ENCODE peak calls at places on chromosomes 3 and 15, in eight cellular contexts. M is astrocyte of the spinal cord, Q is AG10803, E is GM13977, K is body of pancreas, Z is cardiac fibroblast, T is stomach, G is sigmoid colon. C is an unnamed sample.

GRCh38 chr3:135756016-135756695 is 209.4 kb upstream of the PPP2R3A start:
- DNase-seq in E (no peak), M (no peak), T (no peak), Z (no peak), K (no peak), Q (no peak), G (no peak), C (no peak)

GRCh38 chr15:34001536-34001935 is 33.2 kb downstream of the CHRM5 start:
- DNase-seq in G (no peak), T (no peak), Z (no peak), M (peak), K (no peak), E (no peak), Q (no peak), C (no peak)

GRCh38 chr15:98805434-98806274 is 157.3 kb downstream of the IGF1R start:
- DNase-seq in M (no peak), Q (no peak), Z (no peak), G (no peak), K (no peak), E (no peak), T (no peak), C (no peak)

GRCh38 chr3:123576119-123576518 is 8.7 kb downstream of the HACD2 start:
- DNase-seq in G (no peak), T (no peak), E (peak), K (no peak), Q (peak), M (peak), Z (peak), C (no peak)

GRCh38 chr3:191246628-191247027 is 47.6 kb downstream of the OSTN start:
- DNase-seq in Z (peak), M (peak), T (no peak), G (no peak), E (no peak), Q (peak), K (no peak), C (no peak)

GRCh38 chr3:148861277-148861869 is 3.7 kb upstream of the CPA3 start:
- DNase-seq in T (no peak), Z (peak), E (peak), Q (peak), M (peak), K (no peak), G (no peak), C (no peak)

GRCh38 chr3:56802411-56802745 is 629 bp upstream of the ARHGEF3 start:
- DNase-seq in Z (no peak), Q (no peak), G (no peak), T (no peak), E (no peak), M (no peak), K (no peak), C (no peak)

GRCh38 chr15:34795267-34796081 is at the start of gene ACTC1:
- DNase-seq in M (peak), E (no peak), Q (peak), Z (peak), K (peak), G (peak), T (peak), C (peak)

GRCh38 chr15:74541494-74542191 is 623 bp downstream of the ARID3B start:
- DNase-seq in K (peak), E (peak), T (peak), Z (peak), M (peak), G (peak), Q (peak), C (peak)

GRCh38 chr3:129252748-129253147 is 3.3 kb downstream of the COPG1 start:
- DNase-seq in Z (no peak), M (no peak), Q (no peak), T (no peak), E (no peak), K (no peak), G (no peak), C (no peak)

GRCh38 chr15:91871138-91871537 is 17.6 kb downstream of the SLCO3A1 start:
- DNase-seq in G (no peak), T (no peak), K (no peak), Z (no peak), E (no peak), Q (no peak), M (no peak), C (no peak)

GRCh38 chr3:146903927-146904326 is 298.8 kb upstream of the PLSCR5 start:
- DNase-seq in Z (no peak), G (peak), K (no peak), T (no peak), E (no peak), Q (peak), M (peak), C (no peak)

GRCh38 chr3:51779137-51779536 is at the start of gene IQCF6:
- DNase-seq in E (no peak), Z (no peak), T (no peak), K (no peak), G (no peak), M (no peak), Q (no peak), C (no peak)

GRCh38 chr15:53833134-53833624 is 73.7 kb upstream of the WDR72 start:
- DNase-seq in K (peak), Q (no peak), M (peak), G (peak), E (no peak), T (peak), Z (no peak), C (no peak)

GRCh38 chr15:70063992-70064379 is 33.7 kb downstream of the TLE3 start:
- DNase-seq in M (no peak), Q (no peak), K (no peak), T (no peak), E (no peak), G (no peak), Z (no peak), C (no peak)

GRCh38 chr3:127820221-127820870 is 2.0 kb downstream of the MGLL start:
- DNase-seq in K (no peak), G (no peak), Q (peak), Z (peak), M (peak), E (peak), T (no peak), C (no peak)

GRCh38 chr15:45242289-45242688 is 9.7 kb upstream of the SLC28A2 start:
- DNase-seq in Z (peak), Q (no peak), M (peak), T (no peak), G (no peak), E (no peak), K (no peak), C (peak)

GRCh38 chr3:136818851-136819783 is at the start of gene SLC35G2:
- DNase-seq in T (peak), Z (peak), Q (peak), E (no peak), M (peak), G (peak), K (peak), C (peak)

GRCh38 chr3:177337548-177338331 is 140.5 kb upstream of the TBL1XR1 start:
- DNase-seq in G (no peak), Z (peak), Q (peak), M (peak), T (no peak), K (no peak), E (peak), C (no peak)

GRCh38 chr3:15367059-15367458 is 34.7 kb upstream of the SH3BP5 start:
- DNase-seq in K (no peak), E (no peak), T (no peak), Z (peak), Q (no peak), M (no peak), G (no peak), C (no peak)

GRCh38 chr15:99644913-99645549 is 79.2 kb downstream of the MEF2A start:
- DNase-seq in Z (peak), T (no peak), E (no peak), G (no peak), K (no peak), Q (no peak), M (no peak), C (no peak)

DNA sequence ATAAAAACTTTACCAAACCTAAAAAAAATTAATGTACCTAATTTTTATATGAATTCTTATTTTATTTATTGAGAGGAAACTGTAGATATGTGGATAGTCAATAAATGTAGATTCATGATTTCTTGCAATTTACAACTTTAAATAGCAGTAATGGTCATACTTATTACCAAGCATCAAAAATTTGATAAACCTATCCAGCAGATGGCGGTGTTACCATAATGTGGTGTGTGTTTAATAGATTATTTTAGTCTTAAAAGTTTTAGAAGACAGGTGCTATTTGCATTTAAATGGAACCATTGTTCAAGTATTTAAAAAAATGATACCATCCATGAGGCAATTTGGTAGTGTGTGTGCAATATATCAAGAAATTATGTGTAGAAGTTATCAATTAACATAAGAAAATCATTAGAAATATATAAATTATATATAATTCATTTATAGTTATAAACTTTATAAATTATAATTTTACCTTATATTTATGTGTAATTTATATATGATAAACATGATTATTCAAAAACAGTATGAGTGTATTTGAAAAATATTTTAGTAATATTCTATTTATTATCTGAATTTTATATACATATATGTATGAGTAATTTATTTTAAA is 176.0 kb upstream of the BCHE start:
- DNase-seq in Z (peak), T (no peak), K (peak), M (peak), Q (peak), G (no peak), E (peak), C (peak)
- TF ChIP-seq CTCF in Z (peak), T (no peak), K (peak), M (peak), Q (peak), G (peak), E (peak), C (peak)

GRCh38 chr15:80007532-80007931 is 36.5 kb upstream of the BCL2A1 start:
- DNase-seq in T (no peak), G (no peak), M (no peak), Q (no peak), K (no peak), E (no peak), Z (no peak), C (no peak)

GRCh38 chr15:80002267-80002666 is 31.3 kb upstream of the BCL2A1 start:
- DNase-seq in G (no peak), Z (no peak), T (no peak), M (no peak), K (no peak), Q (no peak), E (no peak), C (no peak)

GRCh38 chr15:80003171-80003570 is 32.2 kb upstream of the BCL2A1 start:
- DNase-seq in T (no peak), K (no peak), Q (peak), M (no peak), G (no peak), Z (no peak), E (no peak), C (no peak)

GRCh38 chr15:80003934-80004472 is 33.0 kb upstream of the BCL2A1 start:
- DNase-seq in M (no peak), E (no peak), T (no peak), Z (no peak), K (no peak), G (no peak), Q (no peak), C (no peak)
- TF ChIP-seq CTCF in M (no peak), E (no peak), T (no peak), Z (no peak), K (no peak), G (no peak), Q (no peak), C (no peak)

GRCh38 chr3:153927107-153927506 is 194.1 kb upstream of the ARHGEF26 start:
- DNase-seq in T (no peak), Q (peak), K (no peak), Z (peak), E (no peak), M (peak), G (no peak), C (no peak)
- TF ChIP-seq CTCF in T (no peak), Q (peak), K (no peak), Z (no peak), E (peak), M (peak), G (no peak), C (no peak)

GRCh38 chr3:114609952-114610351 is 316.1 kb downstream of the TIGIT start:
- DNase-seq in Q (no peak), M (no peak), E (no peak), K (no peak), Z (no peak), T (no peak), G (no peak), C (no peak)

GRCh38 chr3:114619771-114620170 is 325.9 kb downstream of the TIGIT start:
- DNase-seq in T (no peak), K (no peak), G (no peak), M (no peak), Z (no peak), Q (no peak), E (no peak), C (no peak)

GRCh38 chr3:114615535-114616064 is 321.8 kb downstream of the TIGIT start:
- DNase-seq in Q (no peak), K (no peak), M (no peak), Z (no peak), E (no peak), G (no peak), T (no peak), C (no peak)
- TF ChIP-seq CTCF in Q (no peak), K (no peak), M (no peak), Z (no peak), E (no peak), G (no peak), T (no peak), C (no peak)

GRCh38 chr3:53643757-53644156 is 149.3 kb downstream of the CACNA1D start:
- DNase-seq in T (no peak), E (no peak), Q (no peak), Z (no peak), M (no peak), K (no peak), G (no peak), C (no peak)
- TF ChIP-seq CTCF in T (no peak), E (no peak), Q (no peak), Z (no peak), M (no peak), K (no peak), G (no peak), C (no peak)

C was measured in nephron progenitor cell.